ENCODE peak calls at places on chromosome 10, in eight cellular contexts. U is suprapubic skin; A is left ventricle myocardium inferior; W is uterus; L is GM23248; K is CD8-positive, alpha-beta T cell; B is mesenchymal stem cell; X is IMR-90. H is an unnamed sample.

GRCh38 chr10:71092812-71093391 is 119.5 kb upstream of the UNC5B start:
- DNase-seq in U (peak; percentile 44), A (no peak), W (no peak), L (no peak), K (no peak), B (no peak), X (no peak), H (no peak)

GRCh38 chr10:42630537-42631134 is 7.7 kb downstream of the ZNF33B start:
- DNase-seq in U (no peak), A (no peak), W (no peak), L (no peak), K (no peak), B (no peak), X (no peak), H (no peak)

GRCh38 chr10:29649561-29650551 is 15.1 kb upstream of the SVIL start:
- DNase-seq in U (no peak), A (no peak), W (no peak), L (peak; percentile 28), K (no peak), B (peak; percentile 65), X (peak; percentile 93), H (no peak)

GRCh38 chr10:119401671-119402395 is 140.7 kb downstream of the RGS10 start:
- DNase-seq in U (peak; percentile 87), A (peak; percentile 82), W (peak; percentile 81), L (peak; percentile 98), K (no peak), B (peak; percentile 100), X (peak; percentile 100), H (no peak)

GRCh38 chr10:102241037-102241443 is 272 bp downstream of the PITX3 start:
- DNase-seq in U (no peak), A (no peak), W (no peak), L (no peak), K (no peak), B (peak; percentile 39), X (no peak), H (no peak)

GRCh38 chr10:126130291-126130710 is 233.9 kb downstream of the FANK1 start:
- DNase-seq in U (no peak), A (peak; percentile 52), W (no peak), L (peak; percentile 83), K (no peak), B (peak; percentile 55), X (peak; percentile 33), H (no peak)

GRCh38 chr10:30188567-30189253 is 129.3 kb upstream of the JCAD start:
- DNase-seq in U (no peak), A (no peak), W (no peak), L (no peak), K (no peak), B (peak; percentile 46), X (no peak), H (no peak)

GRCh38 chr10:79068203-79068561 is 584 bp upstream of the ZMIZ1 start:
- DNase-seq in U (no peak), A (no peak), W (no peak), L (peak; percentile 55), K (peak; percentile 36), B (no peak), X (no peak), H (peak; percentile 18)

GRCh38 chr10:28810062-28810870 is 132.9 kb downstream of the BAMBI start:
- DNase-seq in U (no peak), A (no peak), W (no peak), L (no peak), K (no peak), B (peak; percentile 87), X (peak; percentile 38), H (no peak)

GRCh38 chr10:43846187-43846680 is 197.6 kb upstream of the ZNF32 start:
- DNase-seq in U (peak; percentile 81), A (peak; percentile 45), W (peak; percentile 54), L (peak; percentile 78), K (peak; percentile 17), B (peak; percentile 63), X (peak; percentile 57), H (no peak)

GRCh38 chr10:45420453-45421192 is 46.6 kb downstream of the ALOX5 start:
- DNase-seq in U (no peak), A (peak; percentile 86), W (peak; percentile 74), L (peak; percentile 32), K (peak; percentile 65), B (no peak), X (peak; percentile 52), H (peak; percentile 26)

GRCh38 chr10:45419673-45420020 is 45.6 kb downstream of the ALOX5 start:
- DNase-seq in U (no peak), A (no peak), W (no peak), L (no peak), K (no peak), B (no peak), X (no peak), H (no peak)

GRCh38 chr10:45417746-45418145 is 43.7 kb downstream of the ALOX5 start:
- DNase-seq in U (no peak), A (no peak), W (no peak), L (no peak), K (no peak), B (no peak), X (no peak), H (no peak)

GRCh38 chr10:45418417-45418858 is 44.4 kb downstream of the ALOX5 start:
- DNase-seq in U (no peak), A (no peak), W (no peak), L (no peak), K (no peak), B (no peak), X (no peak), H (no peak)

GRCh38 chr10:45418859-45419672 is 45.0 kb downstream of the ALOX5 start:
- DNase-seq in U (no peak), A (peak; percentile 76), W (peak; percentile 66), L (peak; percentile 56), K (peak; percentile 57), B (peak; percentile 66), X (peak; percentile 10), H (peak; percentile 61)
- H3K27ac ChIP-seq in U (peak overlapping the region; percentile 89), A (peak overlapping the region; percentile 94), W (peak overlapping the region; percentile 74), L (no peak overlapping the region), K (peak overlapping the region; percentile 59), B (no peak overlapping the region), X (no peak overlapping the region), H (peak overlapping the region; percentile 34)

DNA sequence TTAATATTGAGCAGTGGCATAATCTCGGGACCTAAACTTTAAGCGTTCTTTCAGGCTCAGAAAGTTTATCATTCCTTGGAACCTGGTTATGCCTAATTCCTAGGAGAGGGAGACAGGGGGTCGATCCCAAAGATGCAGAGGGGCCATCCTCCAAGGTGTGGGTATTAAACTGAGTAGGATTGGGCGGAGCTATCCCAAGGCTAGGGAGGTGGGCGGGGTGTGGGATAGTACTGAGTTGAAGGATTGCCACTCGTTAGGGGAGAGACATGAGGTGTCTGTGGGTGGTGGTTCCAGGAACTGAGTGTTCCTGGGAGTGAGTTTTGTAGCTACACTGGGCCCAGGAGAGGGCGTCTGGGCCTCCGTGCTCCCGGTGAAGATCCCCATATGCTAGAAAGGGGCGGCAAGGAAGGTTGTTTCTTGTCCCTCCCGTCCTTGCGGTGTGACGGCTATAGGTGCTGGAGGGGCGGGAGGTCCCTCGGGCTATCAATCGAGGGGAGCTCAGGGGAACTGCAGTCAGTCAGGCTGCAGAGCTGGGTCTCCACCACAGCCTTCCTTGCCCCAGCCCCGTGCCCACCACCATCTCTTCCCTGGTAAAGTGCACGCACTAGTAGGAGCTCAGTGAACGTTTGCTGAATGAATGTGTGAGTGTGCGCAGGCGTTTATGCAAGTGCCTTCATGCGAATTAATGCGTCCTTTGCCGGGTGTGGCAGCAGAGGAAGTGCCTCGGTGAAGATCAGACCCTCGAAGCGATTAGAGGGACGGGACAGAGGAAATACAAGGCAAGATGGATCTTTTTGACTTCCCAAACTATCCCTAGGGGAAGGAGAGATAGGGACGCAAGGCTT is 3.0 kb upstream of the HMX2 start:
- DNase-seq in U (no peak), A (no peak), W (no peak), L (peak; percentile 21), K (no peak), B (no peak), X (no peak), H (no peak)
- H3K4me3 ChIP-seq in U (no peak overlapping the region), A (no peak overlapping the region), W (no peak overlapping the region), L (no peak overlapping the region), K (no peak overlapping the region), B (no peak overlapping the region), X (no peak overlapping the region), H (no peak overlapping the region)

DNA sequence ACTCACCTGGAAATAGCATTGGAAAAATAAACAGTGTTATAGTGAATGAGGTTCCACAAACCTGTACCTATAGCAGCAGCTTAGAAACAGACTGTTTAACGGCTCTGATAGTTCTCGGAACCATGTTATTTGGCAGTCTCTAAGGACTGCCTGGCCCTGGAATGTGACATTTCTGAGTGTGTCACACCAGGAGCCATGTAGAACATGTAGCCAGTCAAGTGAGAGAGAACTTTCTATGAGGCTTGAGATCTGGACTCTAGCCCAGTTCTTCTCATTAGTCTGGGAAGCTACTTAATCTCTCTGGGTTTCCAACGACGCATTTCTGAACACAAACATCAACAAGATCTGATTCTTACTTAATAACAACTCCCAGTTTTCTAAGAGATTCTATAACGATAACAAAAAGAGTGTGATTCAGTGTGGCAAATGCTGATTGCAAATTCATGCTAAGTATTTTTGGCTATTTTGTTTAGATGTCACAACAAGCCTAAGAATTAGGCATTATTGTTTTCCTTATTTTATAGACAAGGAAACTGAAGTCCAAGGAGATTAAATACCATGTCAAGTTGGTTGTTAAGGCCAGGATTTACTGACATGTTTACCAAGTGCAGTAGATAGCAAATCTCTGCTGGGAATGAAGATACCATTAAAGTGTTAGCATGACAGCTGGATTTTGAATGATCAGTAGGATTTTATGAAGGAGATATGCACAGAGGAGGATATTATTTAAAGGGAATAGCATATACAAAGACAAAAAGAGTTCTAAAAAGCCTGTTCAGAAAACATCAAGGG is 47.2 kb downstream of the APBB1IP start:
- DNase-seq in U (no peak), A (no peak), W (no peak), L (peak; percentile 83), K (no peak), B (peak; percentile 54), X (no peak), H (no peak)
- H3K4me1 ChIP-seq in U (peaks cover 4% of the 10 kb centered on the region), A (peaks cover 31% of the 10 kb centered on the region), W (no peaks in the 10 kb centered on the region), L (peaks cover 44% of the 10 kb centered on the region), K (peaks cover 80% of the 10 kb centered on the region), B (peaks cover 10% of the 10 kb centered on the region), X (no peaks in the 10 kb centered on the region), H (peaks cover 83% of the 10 kb centered on the region)

GRCh38 chr10:50928190-50928552 is 42.7 kb upstream of the A1CF start:
- DNase-seq in U (no peak), A (no peak), W (no peak), L (no peak), K (no peak), B (no peak), X (no peak), H (no peak)

GRCh38 chr10:50932113-50932512 is 46.7 kb upstream of the A1CF start:
- DNase-seq in U (no peak), A (no peak), W (no peak), L (peak; percentile 33), K (no peak), B (no peak), X (peak; percentile 2), H (no peak)

GRCh38 chr10:50929670-50930069 is 44.2 kb upstream of the A1CF start:
- DNase-seq in U (no peak), A (no peak), W (no peak), L (peak; percentile 68), K (no peak), B (no peak), X (no peak), H (no peak)

DNA sequence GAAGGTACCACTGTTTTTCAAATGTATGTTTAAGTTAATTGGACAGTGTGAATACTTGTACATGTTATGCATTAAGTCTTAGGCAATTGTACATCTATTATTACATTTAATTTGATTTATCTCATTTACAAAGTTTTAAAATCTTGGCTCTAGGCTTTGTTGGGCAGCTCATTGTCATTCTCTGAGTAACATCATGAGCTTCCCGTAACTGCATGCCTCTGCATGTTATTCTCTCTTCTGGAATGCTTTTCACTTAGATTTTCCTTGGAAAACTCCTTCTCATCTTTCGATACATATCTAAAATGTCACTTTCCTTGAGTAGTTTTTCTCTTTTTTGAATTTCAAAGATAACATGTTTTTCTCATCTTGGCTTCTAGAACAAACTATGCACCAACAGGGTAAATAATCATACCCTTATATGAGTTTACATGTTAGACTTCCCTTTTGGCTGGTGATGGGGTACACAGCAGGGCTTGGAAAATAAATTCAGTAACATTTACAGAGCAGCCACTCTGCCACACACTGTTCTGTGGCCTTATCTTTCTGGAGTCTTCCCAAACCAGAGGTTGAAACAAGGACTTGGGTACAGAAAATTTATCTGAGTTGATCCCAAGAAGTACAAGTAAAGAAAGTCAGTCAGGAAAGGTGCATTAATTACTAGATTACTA is 42.2 kb upstream of the A1CF start:
- DNase-seq in U (no peak), A (no peak), W (no peak), L (peak; percentile 54), K (no peak), B (no peak), X (no peak), H (no peak)
- H3K27ac ChIP-seq in U (no peak overlapping the region), A (peak overlapping the region; percentile 53), W (no peak overlapping the region), L (peak overlapping the region; percentile 53), K (no peak overlapping the region), B (no peak overlapping the region), X (no peak overlapping the region), H (no peak overlapping the region)